ENCODE peak calls at places on chromosomes 12 and 14, in six cellular contexts. S, N, X, D, P and O are unnamed samples.
A peak's percentile ranks its signal among the peaks of the same experiment; 100 is the strongest.

GRCh38 chr14:65840786-65841185 is 428.3 kb downstream of the FUT8 start:
- DNase-seq in S (no peak), N (no peak), X (peak; percentile 1), D (no peak), P (no peak), O (no peak)

GRCh38 chr12:102329883-102330282 is 132.2 kb upstream of the PMCH start:
- DNase-seq in S (no peak), N (no peak), X (no peak), D (no peak), P (no peak), O (no peak)

GRCh38 chr12:120381752-120382419 is 12.9 kb upstream of the MSI1 start:
- DNase-seq in S (peak; percentile 81), N (no peak), X (peak; percentile 77), D (no peak), P (peak; percentile 74), O (no peak)

GRCh38 chr12:83619973-83620372 is 933.3 kb downstream of the TMTC2 start:
- DNase-seq in S (no peak), N (no peak), X (no peak), D (no peak), P (no peak), O (no peak)

GRCh38 chr12:104687823-104688573 is 231.2 kb downstream of the CHST11 start:
- DNase-seq in S (no peak), N (no peak), X (no peak), D (no peak), P (no peak), O (no peak)

GRCh38 chr14:85359505-85359904 is 170.4 kb upstream of the FLRT2 start:
- DNase-seq in S (no peak), N (no peak), X (no peak), D (no peak), P (no peak), O (no peak)

GRCh38 chr14:94027566-94028449 is 1.7 kb downstream of the OTUB2 start:
- DNase-seq in S (no peak), N (no peak), X (no peak), D (no peak), P (no peak), O (no peak)

GRCh38 chr12:124162151-124163110 is 132.5 kb upstream of the RFLNA start:
- DNase-seq in S (peak; percentile 13), N (no peak), X (no peak), D (peak; percentile 6), P (no peak), O (no peak)

GRCh38 chr12:103734847-103735246 is 106.2 kb downstream of the NT5DC3 start:
- DNase-seq in S (no peak), N (no peak), X (no peak), D (no peak), P (no peak), O (no peak)

GRCh38 chr12:95763809-95764253 is 26.7 kb downstream of the NTN4 start:
- DNase-seq in S (peak; percentile 6), N (no peak), X (peak; percentile 88), D (peak; percentile 52), P (peak; percentile 48), O (peak; percentile 88)

GRCh38 chr12:97886548-97887176 is 424.1 kb downstream of the RMST start:
- DNase-seq in S (no peak), N (no peak), X (no peak), D (no peak), P (no peak), O (no peak)

GRCh38 chr14:98477935-98478334 is 794.1 kb downstream of the BCL11B start:
- DNase-seq in S (no peak), N (no peak), X (no peak), D (no peak), P (no peak), O (no peak)

GRCh38 chr12:120100630-120101029 is 15.9 kb downstream of the RAB35 start:
- DNase-seq in S (no peak), N (no peak), X (peak; percentile 58), D (no peak), P (no peak), O (peak; percentile 86)

GRCh38 chr12:1848146-1848545 is 27.8 kb downstream of the LRTM2 start:
- DNase-seq in S (no peak), N (no peak), X (no peak), D (no peak), P (no peak), O (no peak)

GRCh38 chr14:34650786-34651584 is 21.0 kb upstream of the SNX6 start:
- DNase-seq in S (no peak), N (no peak), X (peak; percentile 100), D (peak; percentile 56), P (no peak), O (peak; percentile 92)

GRCh38 chr12:78584695-78585094 is 279.9 kb upstream of the SYT1 start:
- DNase-seq in S (peak; percentile 6), N (peak; percentile 83), X (peak; percentile 6), D (peak; percentile 31), P (peak; percentile 6), O (no peak)

GRCh38 chr12:83827860-83828259 is 1084.7 kb downstream of the SLC6A15 start:
- DNase-seq in S (no peak), N (peak; percentile 76), X (no peak), D (no peak), P (no peak), O (no peak)

GRCh38 chr12:101698782-101699347 is 1.4 kb downstream of the CHPT1 start:
- DNase-seq in S (peak; percentile 47), N (no peak), X (peak; percentile 12), D (no peak), P (no peak), O (peak; percentile 87)

GRCh38 chr12:83173250-83173649 is 486.5 kb downstream of the TMTC2 start:
- DNase-seq in S (peak; percentile 88), N (no peak), X (no peak), D (no peak), P (no peak), O (no peak)

GRCh38 chr14:42806909-42807315 is 1200.2 kb downstream of the LRFN5 start:
- DNase-seq in S (no peak), N (no peak), X (peak; percentile 96), D (no peak), P (no peak), O (no peak)

GRCh38 chr12:52029686-52030085 is 21.6 kb upstream of the NR4A1 start:
- DNase-seq in S (peak; percentile 55), N (peak; percentile 94), X (peak; percentile 52), D (no peak), P (no peak), O (no peak)

GRCh38 chr14:58746261-58746660 is 108.5 kb downstream of the DACT1 start:
- DNase-seq in S (peak; percentile 8), N (no peak), X (peak; percentile 92), D (peak; percentile 69), P (no peak), O (peak; percentile 56)

GRCh38 chr14:89000007-89000942 is 175.8 kb downstream of the TTC8 start:
- DNase-seq in S (peak; percentile 73), N (peak; percentile 48), X (peak; percentile 98), D (peak; percentile 53), P (peak; percentile 29), O (peak; percentile 71)

GRCh38 chr12:538731-539539 is 79.2 kb downstream of the B4GALNT3 start:
- DNase-seq in S (no peak), N (no peak), X (peak; percentile 42), D (peak; percentile 45), P (no peak), O (peak; percentile 91)

GRCh38 chr12:112947761-112948160 is 9.5 kb downstream of the OAS3 start:
- DNase-seq in S (no peak), N (no peak), X (no peak), D (no peak), P (no peak), O (no peak)

GRCh38 chr14:91115986-91116385 is 2.1 kb downstream of the DGLUCY start:
- DNase-seq in S (no peak), N (no peak), X (peak; percentile 30), D (no peak), P (no peak), O (no peak)

GRCh38 chr14:24327303-24327702 is 7.6 kb downstream of the ADCY4 start:
- DNase-seq in S (no peak), N (no peak), X (no peak), D (no peak), P (no peak), O (no peak)

GRCh38 chr12:120156315-120157259 is 37.9 kb downstream of the GCN1 start:
- DNase-seq in S (no peak), N (no peak), X (no peak), D (no peak), P (no peak), O (peak; percentile 58)

GRCh38 chr14:62269204-62269603 is 507.0 kb downstream of the SNAPC1 start:
- DNase-seq in S (no peak), N (no peak), X (peak; percentile 25), D (no peak), P (no peak), O (no peak)

GRCh38 chr14:75427482-75428229 is at the start of gene JDP2:
- DNase-seq in S (peak; percentile 40), N (peak; percentile 90), X (peak; percentile 76), D (peak; percentile 22), P (peak; percentile 60), O (peak; percentile 97)

GRCh38 chr12:69666798-69667197 is 32.3 kb downstream of the BEST3 start:
- DNase-seq in S (no peak), N (no peak), X (no peak), D (no peak), P (no peak), O (no peak)

GRCh38 chr14:20215196-20215595 is 8.3 kb upstream of the OR11H6 start:
- DNase-seq in S (no peak), N (no peak), X (no peak), D (no peak), P (no peak), O (no peak)

GRCh38 chr12:8734873-8735381 is 37.1 kb downstream of the RIMKLB start:
- DNase-seq in S (no peak), N (no peak), X (peak; percentile 19), D (no peak), P (no peak), O (peak; percentile 62)
- H3K4me3 ChIP-seq in S (no peak overlapping the region), N (no peak overlapping the region), X (no peak overlapping the region), D (no peak overlapping the region), P (no peak overlapping the region), O (no peak overlapping the region)

GRCh38 chr14:22303589-22304195 is 285.3 kb downstream of the DAD1 start:
- DNase-seq in S (no peak), N (peak; percentile 61), X (peak; percentile 50), D (no peak), P (no peak), O (no peak)
- H2AFZ ChIP-seq in S (no peak overlapping the region), N (peak overlapping the region; percentile 20), X (no peak overlapping the region), D (no peak overlapping the region), P (no peak overlapping the region), O (peak overlapping the region; percentile 66)

GRCh38 chr14:100470523-100470897 is 116.7 kb downstream of the BEGAIN start:
- DNase-seq in S (no peak), N (no peak), X (no peak), D (no peak), P (no peak), O (no peak)
- TF ChIP-seq CTCF in S (peak; percentile 36), N (no peak), X (no peak), D (no peak), P (no peak), O (no peak)

DNA sequence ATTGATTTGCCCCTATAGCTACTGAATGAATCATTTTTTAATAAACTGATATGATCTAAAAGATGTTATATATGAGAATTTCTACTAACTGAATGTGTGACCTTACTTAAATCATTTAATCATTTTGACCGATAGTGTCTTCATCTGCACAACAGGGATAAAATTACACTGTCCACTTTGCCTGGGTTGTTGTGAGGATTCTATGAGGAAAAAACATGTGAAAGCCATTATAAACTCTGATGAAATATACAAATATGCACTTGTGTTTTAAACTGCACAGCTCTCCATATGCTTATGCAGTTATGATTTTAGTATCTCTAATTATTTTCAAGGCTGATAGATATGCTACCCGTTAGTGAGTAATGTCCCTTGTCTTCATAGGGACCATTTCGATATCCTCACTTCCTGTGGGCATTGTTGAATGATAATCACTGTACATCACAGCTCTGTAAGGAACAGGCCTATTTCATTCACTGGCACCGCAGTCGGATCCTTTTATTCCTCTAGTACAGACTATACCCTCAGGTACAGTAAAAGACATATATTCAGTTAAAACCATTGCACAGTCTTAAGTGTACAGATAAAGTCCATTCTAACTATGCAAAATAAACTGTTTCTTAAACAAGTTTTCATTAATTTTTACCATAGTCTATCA is 88.7 kb upstream of the RAP1B start:
- DNase-seq in S (no peak), N (no peak), X (no peak), D (no peak), P (no peak), O (peak; percentile 58)
- H3K4me3 ChIP-seq in S (no peak overlapping the region), N (no peak overlapping the region), X (no peak overlapping the region), D (no peak overlapping the region), P (no peak overlapping the region), O (peak overlapping the region; percentile 44)